ENCODE peak calls at places on chromosomes 6 and 20, in eight cellular contexts. O, R, M, I, P, W, S and B are unnamed samples.

GRCh38 chr6:21527731-21528130 is 65.8 kb upstream of the SOX4 start:
- DNase-seq in O (no peak), R (no peak), M (no peak), I (no peak), P (no peak), W (no peak), S (no peak), B (no peak)

GRCh38 chr6:130513770-130514169 is 148.0 kb downstream of the TMEM200A start:
- DNase-seq in O (no peak), R (peak), M (no peak), I (no peak), P (peak), W (no peak), S (no peak), B (peak)

GRCh38 chr6:56490994-56491393 is 151.7 kb downstream of the DST start:
- DNase-seq in O (no peak), R (peak), M (no peak), I (no peak), P (no peak), W (no peak), S (no peak), B (no peak)

GRCh38 chr6:26556263-26557070 is 18.3 kb downstream of the HMGN4 start:
- DNase-seq in O (no peak), R (peak), M (peak), I (no peak), P (no peak), W (no peak), S (no peak), B (no peak)

GRCh38 chr20:14634666-14635065 is 297.3 kb upstream of the FLRT3 start:
- DNase-seq in O (no peak), R (peak), M (no peak), I (no peak), P (no peak), W (no peak), S (no peak), B (no peak)

GRCh38 chr6:119247504-119247903 is 102.1 kb downstream of the MAN1A1 start:
- DNase-seq in O (no peak), R (no peak), M (no peak), I (no peak), P (no peak), W (no peak), S (no peak), B (no peak)

GRCh38 chr20:38726849-38727601 is 2.7 kb downstream of the SLC32A1 start:
- DNase-seq in O (peak), R (peak), M (peak), I (no peak), P (no peak), W (peak), S (no peak), B (peak)

GRCh38 chr20:25052255-25053206 is 5.4 kb downstream of the ACSS1 start:
- DNase-seq in O (no peak), R (peak), M (no peak), I (no peak), P (no peak), W (no peak), S (no peak), B (no peak)

GRCh38 chr20:32116079-32116521 is 6.6 kb downstream of the TM9SF4 start:
- DNase-seq in O (no peak), R (peak), M (no peak), I (no peak), P (no peak), W (no peak), S (no peak), B (no peak)

GRCh38 chr6:36874016-36874442 is 574 bp downstream of the PPIL1 start:
- DNase-seq in O (no peak), R (peak), M (no peak), I (no peak), P (no peak), W (no peak), S (no peak), B (no peak)

GRCh38 chr6:46105568-46105967 is 24.2 kb upstream of the ENPP4 start:
- DNase-seq in O (no peak), R (no peak), M (no peak), I (no peak), P (no peak), W (no peak), S (no peak), B (no peak)

GRCh38 chr20:37564388-37565133 is 36.9 kb upstream of the BLCAP start:
- DNase-seq in O (peak), R (peak), M (peak), I (peak), P (no peak), W (peak), S (peak), B (peak)

GRCh38 chr6:113343940-113344339 is 513.2 kb upstream of the MARCKS start:
- DNase-seq in O (no peak), R (no peak), M (no peak), I (no peak), P (no peak), W (no peak), S (no peak), B (no peak)

GRCh38 chr6:28888097-28888496 is 35.7 kb downstream of the TRIM27 start:
- DNase-seq in O (no peak), R (no peak), M (no peak), I (no peak), P (no peak), W (no peak), S (no peak), B (no peak)

GRCh38 chr6:25014806-25015560 is 79.2 kb upstream of the RIPOR2 start:
- DNase-seq in O (no peak), R (peak), M (no peak), I (no peak), P (peak), W (no peak), S (no peak), B (no peak)

GRCh38 chr6:29631209-29631810 is 1.7 kb downstream of the GABBR1 start:
- DNase-seq in O (no peak), R (no peak), M (peak), I (no peak), P (no peak), W (no peak), S (no peak), B (no peak)

GRCh38 chr6:16043171-16044142 is 85.4 kb upstream of the MYLIP start:
- DNase-seq in O (no peak), R (no peak), M (no peak), I (no peak), P (no peak), W (no peak), S (no peak), B (no peak)

GRCh38 chr6:88881451-88881850 is 82.0 kb downstream of the RNGTT start:
- DNase-seq in O (no peak), R (no peak), M (no peak), I (no peak), P (no peak), W (no peak), S (no peak), B (no peak)

GRCh38 chr6:108737594-108738546 is 110.4 kb upstream of the ARMC2 start:
- DNase-seq in O (no peak), R (peak), M (no peak), I (no peak), P (no peak), W (no peak), S (no peak), B (no peak)

GRCh38 chr6:56101141-56101553 is 146.2 kb downstream of the COL21A1 start:
- DNase-seq in O (no peak), R (peak), M (no peak), I (no peak), P (no peak), W (no peak), S (no peak), B (no peak)

GRCh38 chr6:4813055-4813454 is 36.9 kb downstream of the CDYL start:
- DNase-seq in O (no peak), R (no peak), M (no peak), I (no peak), P (no peak), W (no peak), S (no peak), B (no peak)

GRCh38 chr6:161303628-161304340 is 29.9 kb upstream of the AGPAT4 start:
- DNase-seq in O (no peak), R (peak), M (no peak), I (no peak), P (no peak), W (no peak), S (no peak), B (no peak)

GRCh38 chr6:97282238-97282725 is 734 bp downstream of the MMS22L start:
- DNase-seq in O (no peak), R (peak), M (peak), I (no peak), P (no peak), W (no peak), S (no peak), B (peak)

GRCh38 chr20:21575167-21575566 is 61.3 kb upstream of the NKX2-2 start:
- DNase-seq in O (no peak), R (no peak), M (no peak), I (no peak), P (no peak), W (no peak), S (no peak), B (no peak)

GRCh38 chr20:10673831-10674683 is at the start of gene JAG1:
- DNase-seq in O (peak), R (peak), M (peak), I (peak), P (peak), W (no peak), S (peak), B (peak)

GRCh38 chr6:38443341-38443740 is 196.4 kb downstream of the BTBD9 start:
- DNase-seq in O (no peak), R (no peak), M (no peak), I (no peak), P (no peak), W (no peak), S (no peak), B (peak)

GRCh38 chr6:168291450-168291849 is 28.1 kb downstream of the DACT2 start:
- DNase-seq in O (no peak), R (no peak), M (no peak), I (no peak), P (no peak), W (no peak), S (no peak), B (no peak)

GRCh38 chr6:110689275-110689935 is 125.9 kb downstream of the CDK19 start:
- DNase-seq in O (no peak), R (no peak), M (no peak), I (no peak), P (no peak), W (no peak), S (no peak), B (no peak)

GRCh38 chr6:90429713-90430112 is 133.1 kb upstream of the BACH2 start:
- DNase-seq in O (no peak), R (no peak), M (no peak), I (no peak), P (no peak), W (no peak), S (no peak), B (peak)

GRCh38 chr20:34995192-34995591 is 39.5 kb downstream of the MYH7B start:
- DNase-seq in O (no peak), R (no peak), M (no peak), I (no peak), P (no peak), W (no peak), S (no peak), B (no peak)

GRCh38 chr6:48744948-48745347 is 634.0 kb upstream of the PTCHD4 start:
- DNase-seq in O (no peak), R (peak), M (no peak), I (no peak), P (no peak), W (no peak), S (no peak), B (no peak)

GRCh38 chr6:74879234-74879633 is 326.6 kb downstream of the COL12A1 start:
- DNase-seq in O (no peak), R (peak), M (no peak), I (no peak), P (no peak), W (no peak), S (no peak), B (no peak)

GRCh38 chr6:158552796-158553138 is 7.1 kb upstream of the TMEM181 start:
- DNase-seq in O (no peak), R (no peak), M (no peak), I (no peak), P (no peak), W (no peak), S (no peak), B (no peak)

GRCh38 chr6:125114248-125114858 is 39.2 kb upstream of the TPD52L1 start:
- DNase-seq in O (no peak), R (peak), M (no peak), I (no peak), P (no peak), W (peak), S (no peak), B (peak)

GRCh38 chr6:3848380-3848779 is 793 bp upstream of the FAM50B start:
- DNase-seq in O (no peak), R (peak), M (no peak), I (no peak), P (no peak), W (no peak), S (no peak), B (no peak)

GRCh38 chr6:156028310-156029131 is 572.9 kb upstream of the NOX3 start:
- DNase-seq in O (no peak), R (no peak), M (no peak), I (no peak), P (no peak), W (no peak), S (no peak), B (no peak)